ENCODE peak calls at places on chromosomes 6 and 20, in nine cellular contexts. E is psoas muscle; X is fibroblast of the aortic adventitia; M is AG04450; D is coronary artery; V is left lung; T is AG09309; O is effector memory CD4-positive, alpha-beta T cell; C is fibroblast of lung. B is an unnamed sample.

GRCh38 chr20:46028772-46029371 is at the start of gene SLC12A5:
- DNase-seq in D (no peak), C (no peak), O (no peak), E (no peak), X (no peak), V (no peak), T (no peak), M (no peak), B (no peak)

GRCh38 chr20:16395366-16395765 is 177.9 kb downstream of the KIF16B start:
- DNase-seq in E (no peak), T (no peak), M (no peak), V (no peak), C (no peak), O (no peak), D (no peak), X (no peak), B (no peak)

GRCh38 chr6:21800948-21801438 is 207.4 kb downstream of the SOX4 start:
- DNase-seq in X (no peak), C (peak; percentile 58), V (no peak), E (no peak), D (no peak), O (no peak), M (no peak), T (no peak), B (peak; percentile 61)

GRCh38 chr6:81451787-81452186 is 300.7 kb downstream of the TENT5A start:
- DNase-seq in V (no peak), E (no peak), O (no peak), D (no peak), C (peak; percentile 84), M (peak; percentile 85), T (peak; percentile 82), X (peak; percentile 95), B (peak; percentile 12)

GRCh38 chr6:84052204-84052882 is 18.8 kb downstream of the MRAP2 start:
- DNase-seq in V (peak; percentile 35), C (peak; percentile 34), M (peak; percentile 13), E (peak; percentile 77), T (peak; percentile 21), D (peak; percentile 79), O (no peak), X (peak; percentile 53), B (no peak)

GRCh38 chr6:146361367-146361924 is 182.2 kb upstream of the RAB32 start:
- DNase-seq in O (no peak), M (no peak), X (peak; percentile 62), V (no peak), E (no peak), D (no peak), T (peak; percentile 27), C (peak; percentile 38), B (no peak)

GRCh38 chr20:35616465-35617396 is 1.1 kb downstream of the SPAG4 start:
- DNase-seq in C (peak; percentile 100), M (peak; percentile 98), X (peak; percentile 99), D (peak; percentile 91), T (peak; percentile 97), O (peak; percentile 50), E (peak; percentile 92), V (peak; percentile 99), B (peak; percentile 96)

GRCh38 chr6:6803180-6803978 is 214.9 kb downstream of the LY86 start:
- DNase-seq in V (peak; percentile 56), C (no peak), M (no peak), X (no peak), T (no peak), O (no peak), D (no peak), E (no peak), B (peak; percentile 50)

GRCh38 chr6:1524040-1524480 is 85.7 kb upstream of the FOXC1 start:
- DNase-seq in O (peak; percentile 40), C (peak; percentile 57), E (peak; percentile 86), X (peak; percentile 38), M (no peak), D (no peak), V (peak; percentile 67), T (no peak), B (peak; percentile 12)

GRCh38 chr20:24109008-24109407 is 120.4 kb upstream of the GGTLC1 start:
- DNase-seq in D (no peak), E (no peak), O (peak; percentile 48), V (no peak), T (no peak), C (no peak), M (no peak), X (no peak), B (no peak)

GRCh38 chr20:32672982-32673727 is 586 bp downstream of the C20orf203 start:
- DNase-seq in C (no peak), M (no peak), E (no peak), D (no peak), X (no peak), T (no peak), O (no peak), V (no peak), B (no peak)

GRCh38 chr6:99333068-99333467 is 16.4 kb downstream of the FAXC start:
- DNase-seq in T (no peak), M (no peak), C (no peak), D (no peak), O (no peak), X (no peak), V (no peak), E (no peak), B (no peak)

GRCh38 chr20:31710423-31711250 is 12.0 kb downstream of the BCL2L1 start:
- DNase-seq in X (no peak), C (no peak), O (no peak), M (no peak), T (no peak), V (peak; percentile 69), E (peak; percentile 90), D (no peak), B (no peak)

GRCh38 chr6:50381106-50381415 is 331.3 kb upstream of the DEFB112 start:
- DNase-seq in V (no peak), M (no peak), X (no peak), T (no peak), C (peak; percentile 19), E (no peak), D (no peak), O (no peak), B (no peak)

GRCh38 chr6:143993965-143994646 is 14.0 kb downstream of the PLAGL1 start:
- DNase-seq in E (no peak), X (no peak), M (no peak), O (no peak), V (no peak), C (no peak), T (no peak), D (no peak), B (no peak)

GRCh38 chr6:38164131-38164481 is 344.6 kb downstream of the ZFAND3 start:
- DNase-seq in O (no peak), D (no peak), X (no peak), M (no peak), C (no peak), T (no peak), V (no peak), E (no peak), B (no peak)

DNA sequence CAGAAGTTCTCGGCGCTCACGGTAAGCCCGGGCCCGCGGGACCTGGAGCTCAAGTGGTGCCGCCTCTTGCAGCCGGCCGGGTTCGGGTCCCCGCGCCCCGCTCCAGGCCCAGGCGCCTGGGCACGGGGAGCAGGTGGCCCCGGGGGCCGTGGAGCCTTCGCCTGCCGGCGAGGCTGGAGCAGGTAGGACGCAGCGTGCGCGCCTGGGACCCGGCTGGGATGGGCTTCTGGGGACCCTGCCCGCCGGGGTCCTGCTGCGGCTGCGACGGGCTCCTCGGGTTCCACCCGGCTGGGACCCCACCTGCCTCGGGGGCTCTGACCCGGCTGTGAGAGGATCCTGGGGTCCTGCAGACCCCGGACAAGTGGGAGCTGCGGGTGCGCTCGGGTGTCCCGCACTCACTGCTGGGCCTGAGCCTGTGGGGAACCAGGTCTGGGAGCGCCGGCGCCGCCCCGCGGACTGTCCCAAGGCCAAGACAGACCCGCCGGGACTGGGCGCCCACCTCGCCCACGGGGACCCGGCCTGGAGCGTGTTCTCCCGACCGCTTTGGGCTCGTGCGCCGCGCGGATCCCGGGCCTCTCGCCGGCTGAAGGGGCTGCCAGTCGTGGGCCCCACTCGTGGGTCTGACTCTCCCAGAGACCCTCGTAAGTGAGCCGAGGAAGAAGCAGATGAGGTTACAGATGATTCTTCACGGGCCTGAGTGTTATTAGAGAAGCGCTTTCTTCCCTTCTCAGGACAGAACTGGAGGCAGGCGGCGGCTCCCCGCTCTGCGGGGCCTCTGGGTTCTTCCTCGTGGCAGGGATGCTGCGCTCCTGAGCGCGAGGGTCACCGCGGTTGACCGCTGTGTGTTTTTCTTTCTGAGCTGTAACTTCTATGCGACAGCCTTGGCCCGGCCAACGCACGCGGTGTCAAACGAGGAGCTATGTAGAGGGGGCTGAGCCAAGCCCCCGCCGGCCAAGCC is 729 bp downstream of the SMOC2 start:
- DNase-seq in M (no peak), E (no peak), O (no peak), D (no peak), X (no peak), T (no peak), V (no peak), C (no peak), B (no peak)
- H3K4me3 ChIP-seq in M (no peak overlapping the region), E (peak overlapping the region; percentile 55), O (no peak overlapping the region), D (peak overlapping the region; percentile 85), X (peak overlapping the region; percentile 52), T (no peak overlapping the region), V (peak overlapping the region; percentile 21), C (no peak overlapping the region), B (peak overlapping the region; percentile 11)

GRCh38 chr6:46921059-46921458 is 679 bp downstream of the ADGRF5 start:
- DNase-seq in M (no peak), T (no peak), V (no peak), O (no peak), D (no peak), E (no peak), X (no peak), C (no peak), B (no peak)
- H3K4me3 ChIP-seq in M (no peak overlapping the region), T (no peak overlapping the region), V (peak overlapping the region; percentile 48), O (no peak overlapping the region), D (peak overlapping the region; percentile 42), E (peak overlapping the region; percentile 58), X (no peak overlapping the region), C (no peak overlapping the region), B (no peak overlapping the region)

GRCh38 chr20:58661298-58662141 is 10.4 kb downstream of the STX16 start:
- DNase-seq in O (no peak), D (no peak), X (peak; percentile 39), V (no peak), T (no peak), M (no peak), E (no peak), C (no peak), B (no peak)
- H3K4me3 ChIP-seq in O (peak overlapping the region; percentile 30), D (no peak overlapping the region), X (no peak overlapping the region), V (no peak overlapping the region), T (no peak overlapping the region), M (no peak overlapping the region), E (no peak overlapping the region), C (no peak overlapping the region), B (no peak overlapping the region)

GRCh38 chr20:57996936-57997629 is 231.4 kb downstream of the ANKRD60 start:
- DNase-seq in D (no peak), T (peak; percentile 54), E (no peak), O (no peak), V (no peak), M (no peak), C (no peak), X (peak; percentile 6), B (peak; percentile 44)

GRCh38 chr20:57999465-58000111 is 228.9 kb downstream of the ANKRD60 start:
- DNase-seq in D (no peak), T (no peak), V (no peak), M (no peak), C (no peak), E (no peak), O (no peak), X (no peak), B (no peak)

GRCh38 chr20:58001381-58001780 is 227.1 kb downstream of the ANKRD60 start:
- DNase-seq in X (no peak), V (no peak), O (no peak), T (no peak), C (no peak), M (no peak), E (peak; percentile 68), D (no peak), B (no peak)

GRCh38 chr20:57998276-57998675 is 230.2 kb downstream of the ANKRD60 start:
- DNase-seq in M (no peak), C (no peak), D (no peak), O (no peak), E (no peak), V (no peak), X (no peak), T (no peak), B (no peak)

GRCh38 chr20:57998981-57999464 is 229.4 kb downstream of the ANKRD60 start:
- DNase-seq in D (no peak), T (no peak), X (no peak), M (no peak), C (no peak), V (no peak), E (no peak), O (no peak), B (no peak)
- H3K4me3 ChIP-seq in D (peak overlapping the region; percentile 57), T (no peak overlapping the region), X (no peak overlapping the region), M (no peak overlapping the region), C (no peak overlapping the region), V (no peak overlapping the region), E (no peak overlapping the region), O (no peak overlapping the region), B (no peak overlapping the region)